ENCODE peak calls at places on chromosomes 11 and 22, in five cellular contexts. One of them, this sample, is unnamed.

GRCh38 chr11:119373917-119374631 is 7.4 kb downstream of the USP2 start:
- DNase-seq in HTR-8/SVneo: peak
- DNase-seq in nephron progenitor cell: peak
- DNase-seq in mucosa of gallbladder: peak
- DNase-seq in fibroblast of pulmonary artery: peak
- DNase-seq in this sample: peak

GRCh38 chr11:68904458-68904847 is 762 bp downstream of the IGHMBP2 start:
- DNase-seq in mucosa of gallbladder: no peak
- DNase-seq in HTR-8/SVneo: peak
- DNase-seq in nephron progenitor cell: no peak
- DNase-seq in fibroblast of pulmonary artery: peak
- DNase-seq in this sample: no peak

GRCh38 chr11:130609121-130610035 is 160.9 kb downstream of the ADAMTS15 start:
- DNase-seq in fibroblast of pulmonary artery: peak
- DNase-seq in nephron progenitor cell: no peak
- DNase-seq in mucosa of gallbladder: peak
- DNase-seq in HTR-8/SVneo: no peak
- DNase-seq in this sample: no peak

GRCh38 chr22:44144046-44144569 is 36.6 kb upstream of the PARVG start:
- DNase-seq in nephron progenitor cell: no peak
- DNase-seq in HTR-8/SVneo: no peak
- DNase-seq in mucosa of gallbladder: no peak
- DNase-seq in fibroblast of pulmonary artery: no peak
- DNase-seq in this sample: no peak

GRCh38 chr22:24170189-24170588 is 11.1 kb upstream of the SUSD2 start:
- DNase-seq in HTR-8/SVneo: no peak
- DNase-seq in mucosa of gallbladder: no peak
- DNase-seq in nephron progenitor cell: no peak
- DNase-seq in fibroblast of pulmonary artery: no peak
- DNase-seq in this sample: no peak

GRCh38 chr11:15278129-15278528 is 163.4 kb downstream of the INSC start:
- DNase-seq in nephron progenitor cell: no peak
- DNase-seq in HTR-8/SVneo: no peak
- DNase-seq in mucosa of gallbladder: no peak
- DNase-seq in fibroblast of pulmonary artery: peak
- DNase-seq in this sample: no peak

GRCh38 chr11:46335858-46336600 is 11.2 kb upstream of the DGKZ start:
- DNase-seq in fibroblast of pulmonary artery: no peak
- DNase-seq in HTR-8/SVneo: no peak
- DNase-seq in nephron progenitor cell: no peak
- DNase-seq in mucosa of gallbladder: no peak
- DNase-seq in this sample: no peak

GRCh38 chr11:123458501-123458900 is 28.4 kb downstream of the GRAMD1B start:
- DNase-seq in mucosa of gallbladder: no peak
- DNase-seq in fibroblast of pulmonary artery: no peak
- DNase-seq in nephron progenitor cell: no peak
- DNase-seq in HTR-8/SVneo: no peak
- DNase-seq in this sample: no peak

GRCh38 chr11:117900720-117901440 is 24.4 kb upstream of the FXYD6 start:
- DNase-seq in fibroblast of pulmonary artery: no peak
- DNase-seq in mucosa of gallbladder: no peak
- DNase-seq in HTR-8/SVneo: no peak
- DNase-seq in nephron progenitor cell: no peak
- DNase-seq in this sample: no peak

GRCh38 chr11:18853086-18853720 is 61.6 kb upstream of the PTPN5 start:
- DNase-seq in mucosa of gallbladder: no peak
- DNase-seq in HTR-8/SVneo: peak
- DNase-seq in fibroblast of pulmonary artery: peak
- DNase-seq in nephron progenitor cell: no peak
- DNase-seq in this sample: peak

GRCh38 chr22:36790648-36791047 is 14.7 kb upstream of the IFT27 start:
- DNase-seq in HTR-8/SVneo: no peak
- DNase-seq in nephron progenitor cell: no peak
- DNase-seq in mucosa of gallbladder: no peak
- DNase-seq in fibroblast of pulmonary artery: no peak
- DNase-seq in this sample: no peak

This sample was measured in endothelial cell.